ENCODE peak calls at places on chromosomes 11 and 22, in four cellular contexts. R is activated T-cell treated with anti-CD3 and anti-CD28 coated beads, Interleukin-2, amount 50 U/mL, for 1 hour; J is NCI-H345; C is foreskin melanocyte. O is an unnamed sample.

GRCh38 chr11:46649180-46649738 is 31.9 kb downstream of the ATG13 start:
- DNase-seq in J (no peak), C (peak; percentile 98), R (no peak), O (no peak)

GRCh38 chr22:42994917-42995562 is 19.9 kb downstream of the PACSIN2 start:
- DNase-seq in R (no peak), J (no peak), C (peak; percentile 63), O (no peak)

GRCh38 chr22:29524440-29525191 is 28.9 kb downstream of the THOC5 start:
- DNase-seq in C (no peak), R (peak; percentile 27), J (peak; percentile 0), O (peak; percentile 34)

GRCh38 chr11:102184269-102184987 is 74.2 kb downstream of the YAP1 start:
- DNase-seq in R (no peak), C (no peak), J (no peak), O (no peak)

GRCh38 chr22:25176799-25177198 is 22.9 kb upstream of the CRYBB3 start:
- DNase-seq in R (no peak), J (no peak), C (no peak), O (no peak)

GRCh38 chr11:61270354-61271070 is 24.6 kb downstream of the VWCE start:
- DNase-seq in C (no peak), J (no peak), R (no peak), O (no peak)

GRCh38 chr11:116993599-116993998 is 104.6 kb downstream of the SIK3 start:
- DNase-seq in R (peak; percentile 42), J (peak; percentile 26), C (no peak), O (no peak)

GRCh38 chr22:19886605-19887250 is 32.1 kb upstream of the GNB1L start:
- DNase-seq in R (peak; percentile 60), J (no peak), C (no peak), O (no peak)

GRCh38 chr22:17119481-17120202 is 1.5 kb downstream of the TMEM121B start:
- DNase-seq in C (no peak), R (no peak), J (no peak), O (no peak)

GRCh38 chr11:59243633-59244032 is 30.9 kb upstream of the MPEG1 start:
- DNase-seq in J (no peak), R (no peak), C (no peak), O (no peak)

GRCh38 chr22:28983788-28984441 is 77.7 kb downstream of the C22orf31 start:
- DNase-seq in J (no peak), C (no peak), R (no peak), O (no peak)

GRCh38 chr11:23556163-23556750 is 696.0 kb upstream of the CCDC179 start:
- DNase-seq in R (no peak), J (no peak), C (no peak), O (no peak)

GRCh38 chr11:96307748-96308133 is 35.3 kb downstream of the MAML2 start:
- DNase-seq in J (no peak), C (peak; percentile 87), R (no peak), O (no peak)

GRCh38 chr11:66361502-66361941 is 10.0 kb downstream of the SLC29A2 start:
- DNase-seq in C (peak; percentile 74), R (no peak), J (no peak), O (no peak)

GRCh38 chr11:130894322-130895025 is 21.8 kb downstream of the SNX19 start:
- DNase-seq in C (no peak), R (peak; percentile 56), J (peak; percentile 84), O (peak; percentile 86)

O was measured in COR-L47.